ENCODE peak calls at places on chromosomes 11 and 22, in nine cellular contexts. X is astrocyte of the cerebellum; A is H9; I is renal cortical epithelial cell; T is GM19239; Z is dorsolateral prefrontal cortex; E is activated CD8-positive, alpha-beta T cell treated with anti-CD3 and anti-CD28 coated beads for 36 hours; S is astrocyte of the spinal cord; K is stimulated activated CD4-positive, alpha-beta T cell treated with anti-CD3 and anti-CD28 coated beads, TNF-alpha, amount 100 ng/mL, for 1 hour. L is an unnamed sample.

GRCh38 chr11:128451651-128452470 is 135.5 kb downstream of the ETS1 start:
- DNase-seq in K (no peak), I (peak; percentile 51), T (no peak), Z (peak; percentile 83), E (no peak), S (peak; percentile 86), A (peak; percentile 37), X (peak; percentile 64), L (no peak)

GRCh38 chr11:892106-892505 is 18.5 kb downstream of the CHID1 start:
- DNase-seq in K (no peak), I (no peak), A (no peak), X (no peak), T (no peak), S (no peak), E (no peak), Z (no peak), L (no peak)

GRCh38 chr11:69909561-69910518 is 90.6 kb upstream of the FGF3 start:
- DNase-seq in Z (no peak), X (no peak), T (no peak), A (no peak), S (peak; percentile 19), K (no peak), E (peak; percentile 23), I (no peak), L (no peak)

GRCh38 chr22:31106651-31107205 is 640 bp downstream of the SELENOM start:
- DNase-seq in K (no peak), Z (no peak), A (no peak), S (no peak), I (no peak), E (no peak), T (no peak), X (no peak), L (peak; percentile 27)

GRCh38 chr22:38062782-38063181 is 5.6 kb downstream of the PICK1 start:
- DNase-seq in E (no peak), X (no peak), S (no peak), Z (no peak), T (no peak), K (no peak), A (no peak), I (no peak), L (no peak)

GRCh38 chr22:39078329-39078728 is 1.3 kb downstream of the APOBEC3G start:
- DNase-seq in S (no peak), K (no peak), T (no peak), E (peak; percentile 32), Z (no peak), A (no peak), X (no peak), I (no peak), L (no peak)

GRCh38 chr22:50548046-50548912 is 2.6 kb downstream of the KLHDC7B start:
- DNase-seq in I (no peak), A (no peak), E (peak; percentile 76), Z (no peak), S (no peak), X (no peak), K (no peak), T (no peak), L (no peak)

GRCh38 chr22:29152381-29153138 is 53.1 kb upstream of the EMID1 start:
- DNase-seq in S (peak; percentile 5), X (no peak), Z (peak; percentile 42), A (peak; percentile 52), K (no peak), E (no peak), I (no peak), T (no peak), L (no peak)

GRCh38 chr11:22130462-22131053 is 62.3 kb upstream of the ANO5 start:
- DNase-seq in A (no peak), E (no peak), Z (no peak), S (no peak), I (peak; percentile 27), K (no peak), T (no peak), X (no peak), L (no peak)